ENCODE peak calls at places on chromosomes 4 and X, in eight cellular contexts. P is GM12891, H is HepG2, K is HCT116, L is stomach, Z is endothelial cell of umbilical vein, U is SK-N-SH, F is GM23338. N is an unnamed sample.

GRCh38 chr4:154088741-154089140 is 299.9 kb upstream of the SFRP2 start:
- DNase-seq in L (no peak), H (no peak), K (no peak), F (no peak), P (no peak), U (no peak), Z (no peak), N (no peak)

GRCh38 chr4:185738038-185738552 is 73.9 kb downstream of the SORBS2 start:
- DNase-seq in K (no peak), P (no peak), F (no peak), U (no peak), Z (peak), H (no peak), L (no peak), N (no peak)

GRCh38 chr4:2930135-2930805 is 32.9 kb downstream of the NOP14 start:
- DNase-seq in Z (no peak), H (peak), P (no peak), K (no peak), U (no peak), L (peak), F (no peak), N (no peak)

GRCh38 chr4:124337874-124338273 is 374.7 kb downstream of the ANKRD50 start:
- DNase-seq in L (no peak), P (no peak), F (no peak), Z (no peak), K (no peak), U (peak), H (no peak), N (no peak)

GRCh38 chr4:102620697-102621497 is 119.7 kb downstream of the NFKB1 start:
- DNase-seq in F (peak), Z (peak), P (no peak), H (peak), K (peak), L (peak), U (peak), N (no peak)

GRCh38 chr4:151688003-151688784 is 72.6 kb downstream of the GATB start:
- DNase-seq in F (no peak), U (no peak), Z (peak), H (no peak), K (no peak), P (no peak), L (no peak), N (no peak)

GRCh38 chr4:56410247-56410646 is 23.0 kb upstream of the AASDH start:
- DNase-seq in Z (peak), P (no peak), K (peak), U (peak), F (peak), L (peak), H (peak), N (peak)

GRCh38 chr4:14771091-14771490 is 231.2 kb upstream of the CPEB2 start:
- DNase-seq in P (no peak), Z (no peak), L (no peak), K (no peak), U (no peak), F (no peak), H (no peak), N (peak)

GRCh38 chrX:105635794-105636193 is 186.5 kb upstream of the NRK start:
- DNase-seq in H (no peak), F (peak), P (no peak), Z (no peak), U (no peak), K (no peak), L (no peak), N (no peak)

GRCh38 chr4:1010522-1011021 is 854 bp upstream of the FGFRL1 start:
- DNase-seq in H (no peak), F (peak), U (no peak), P (no peak), K (peak), L (peak), Z (peak), N (peak)

GRCh38 chrX:45801554-45801953 is 600.9 kb upstream of the DIPK2B start:
- DNase-seq in K (no peak), H (no peak), U (peak), F (peak), P (no peak), L (no peak), Z (peak), N (no peak)

GRCh38 chr4:183097251-183098079 is 1.6 kb upstream of the WWC2 start:
- DNase-seq in Z (no peak), H (no peak), U (no peak), P (no peak), K (no peak), F (peak), L (no peak), N (no peak)

DNA sequence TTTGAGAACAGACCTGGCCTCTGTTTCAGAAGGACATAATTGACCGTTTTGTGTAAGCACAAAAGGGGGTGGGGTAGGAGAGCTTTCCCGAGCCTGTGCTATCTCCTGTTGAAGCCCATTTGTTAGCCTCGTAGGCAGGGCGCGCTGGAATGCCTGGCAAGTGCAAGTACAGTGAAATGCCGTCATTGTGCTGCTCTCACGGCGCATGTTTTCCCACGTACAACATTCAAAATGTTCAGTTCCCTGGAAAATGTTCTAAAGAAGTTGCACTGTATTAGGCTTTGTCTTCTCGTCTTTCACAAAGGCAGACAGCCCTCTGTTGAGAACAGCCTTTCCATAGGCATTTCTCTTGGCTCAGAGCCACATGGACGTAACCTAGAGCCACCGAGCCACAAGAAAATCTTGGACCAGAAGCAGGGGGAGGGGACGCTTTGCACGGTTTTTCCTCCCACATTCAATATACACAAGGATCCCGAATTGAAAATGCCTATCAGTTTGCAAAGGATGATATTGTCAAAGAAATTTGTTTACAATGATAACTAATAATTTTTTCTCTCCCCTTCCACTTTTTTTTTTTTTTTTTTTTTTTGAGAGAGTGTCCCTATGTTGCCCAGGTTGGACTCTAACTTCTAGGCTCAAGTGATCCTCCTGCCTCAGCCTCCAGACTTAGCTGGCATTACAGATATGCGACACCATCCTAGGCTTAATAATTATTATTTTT is 54.6 kb upstream of the RAPGEF2 start:
- DNase-seq in U (peak), P (no peak), F (peak), H (peak), Z (peak), K (no peak), L (peak), N (peak)
- TF ChIP-seq POLR2AphosphoS5 in U (no peak), P (no peak), F (no peak), H (no peak), Z (no peak), K (no peak), L (peak), N (peak)

GRCh38 chr4:129162450-129162849 is 66.5 kb downstream of the C4orf33 start:
- DNase-seq in K (no peak), Z (no peak), U (no peak), F (no peak), L (no peak), H (no peak), P (no peak), N (no peak)
- TF ChIP-seq POLR2AphosphoS5 in K (no peak), Z (no peak), U (no peak), F (no peak), L (no peak), H (no peak), P (no peak), N (no peak)

GRCh38 chr4:5137226-5137625 is 85.9 kb downstream of the STK32B start:
- DNase-seq in U (no peak), L (no peak), P (no peak), K (no peak), H (no peak), F (no peak), Z (no peak), N (no peak)

GRCh38 chr4:5134620-5135019 is 83.3 kb downstream of the STK32B start:
- DNase-seq in U (no peak), K (no peak), F (no peak), L (no peak), P (no peak), Z (no peak), H (no peak), N (no peak)

GRCh38 chr4:5128569-5128968 is 77.3 kb downstream of the STK32B start:
- DNase-seq in H (no peak), P (no peak), L (peak), Z (no peak), U (no peak), F (no peak), K (no peak), N (no peak)

GRCh38 chr4:5133933-5134594 is 82.8 kb downstream of the STK32B start:
- DNase-seq in F (no peak), P (no peak), L (no peak), H (no peak), Z (no peak), U (no peak), K (no peak), N (no peak)

DNA sequence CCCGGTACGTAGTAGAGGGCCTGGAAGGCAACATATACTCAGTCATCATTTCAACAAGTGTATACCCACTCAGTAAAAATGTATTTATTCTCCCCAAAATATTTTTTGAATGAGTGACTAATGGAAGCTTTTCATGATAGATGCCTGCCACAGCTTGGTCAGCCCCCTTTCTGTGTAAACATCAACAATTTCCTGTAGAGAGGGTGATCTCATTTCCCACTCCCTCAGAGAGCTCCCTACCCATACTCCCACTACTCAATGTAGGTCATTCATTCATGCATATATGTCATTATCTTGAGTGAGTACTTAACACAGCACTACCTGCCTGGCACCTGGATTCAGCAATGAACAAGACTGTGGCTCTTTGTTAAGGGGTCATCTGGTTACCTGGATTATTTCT is 81.9 kb downstream of the STK32B start:
- DNase-seq in H (no peak), K (no peak), Z (peak), L (no peak), F (no peak), U (no peak), P (no peak), N (no peak)
- TF ChIP-seq POLR2AphosphoS5 in H (no peak), K (no peak), Z (no peak), L (no peak), F (no peak), U (no peak), P (no peak), N (no peak)

GRCh38 chrX:119521246-119521645 is 44.0 kb downstream of the STEEP1 start:
- DNase-seq in L (no peak), F (no peak), U (no peak), H (no peak), P (no peak), K (no peak), Z (no peak), N (no peak)

GRCh38 chrX:119516157-119516702 is 48.0 kb downstream of the SLC25A5 start:
- DNase-seq in L (no peak), U (peak), F (peak), P (peak), Z (peak), H (peak), K (peak), N (no peak)

GRCh38 chrX:119523664-119524184 is 41.5 kb downstream of the STEEP1 start:
- DNase-seq in P (no peak), K (no peak), Z (no peak), F (no peak), H (no peak), U (no peak), L (no peak), N (no peak)

GRCh38 chrX:119518371-119518770 is 46.8 kb downstream of the STEEP1 start:
- DNase-seq in H (no peak), F (no peak), L (no peak), P (no peak), K (no peak), Z (no peak), U (no peak), N (no peak)
- TF ChIP-seq POLR2AphosphoS5 in H (no peak), F (no peak), L (no peak), P (no peak), K (no peak), Z (no peak), U (no peak), N (no peak)

DNA sequence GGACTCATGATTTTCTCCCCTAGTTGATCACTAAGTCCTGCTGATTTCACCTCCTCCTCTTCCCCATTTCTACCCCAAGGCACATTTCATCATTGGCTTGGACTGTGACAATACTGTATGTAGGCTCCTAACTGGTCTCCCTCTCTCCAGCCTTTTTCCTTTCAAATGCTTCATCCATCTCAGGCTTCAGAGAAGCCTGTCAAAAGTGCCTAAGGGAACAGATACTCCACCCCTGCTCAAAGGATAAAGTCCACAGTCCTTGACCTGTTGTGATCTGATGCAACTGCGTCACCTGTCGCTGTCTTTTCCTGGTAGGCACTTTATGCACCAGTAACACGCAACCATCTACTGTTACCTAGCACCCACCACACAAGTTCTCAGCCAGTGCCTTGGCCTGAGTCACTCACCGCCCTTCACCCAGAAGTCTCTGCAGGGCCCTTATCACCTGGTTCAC is 12.8 kb downstream of the SCARB2 start:
- DNase-seq in F (no peak), K (no peak), L (no peak), P (no peak), H (peak), U (no peak), Z (no peak), N (no peak)
- TF ChIP-seq POLR2AphosphoS5 in F (no peak), K (no peak), L (no peak), P (no peak), H (no peak), U (no peak), Z (no peak), N (no peak)

GRCh38 chrX:39497717-39498265 is 600.0 kb downstream of the BCOR start:
- DNase-seq in L (no peak), H (no peak), K (no peak), P (no peak), F (no peak), U (no peak), Z (no peak), N (no peak)
- TF ChIP-seq POLR2AphosphoS5 in L (no peak), H (no peak), K (no peak), P (no peak), F (no peak), U (no peak), Z (no peak), N (no peak)

GRCh38 chr4:98658287-98659105 is at the start of gene TSPAN5:
- DNase-seq in U (peak), Z (peak), L (peak), P (peak), F (peak), H (peak), K (peak), N (peak)
- TF ChIP-seq POLR2AphosphoS5 in U (peak), Z (peak), L (no peak), P (no peak), F (peak), H (no peak), K (peak), N (no peak)